ENCODE peak calls at places on chromosome 6, in eight cellular contexts. One of them, this sample, is unnamed.

GRCh38 chr6:42556462-42556861 is 7.4 kb upstream of the UBR2 start:
- DNase-seq in natural killer cell: no peak
- DNase-seq in HCT116: no peak
- DNase-seq in ovary: no peak
- DNase-seq in stromal cell of bone marrow: no peak
- DNase-seq in T follicular helper cell: no peak
- DNase-seq in dorsolateral prefrontal cortex: no peak
- DNase-seq in choroid plexus epithelial cell: no peak
- DNase-seq in this sample: no peak

GRCh38 chr6:160348552-160349441 is 619 bp downstream of the SLC22A3 start:
- DNase-seq in T follicular helper cell: no peak
- DNase-seq in dorsolateral prefrontal cortex: no peak
- DNase-seq in natural killer cell: no peak
- DNase-seq in stromal cell of bone marrow: no peak
- DNase-seq in HCT116: no peak
- DNase-seq in ovary: peak
- DNase-seq in choroid plexus epithelial cell: peak
- DNase-seq in this sample: peak

GRCh38 chr6:77457720-77458349 is 5.5 kb downstream of the HTR1B start:
- DNase-seq in HCT116: peak
- DNase-seq in T follicular helper cell: no peak
- DNase-seq in stromal cell of bone marrow: peak
- DNase-seq in ovary: peak
- DNase-seq in natural killer cell: no peak
- DNase-seq in dorsolateral prefrontal cortex: no peak
- DNase-seq in choroid plexus epithelial cell: peak
- DNase-seq in this sample: peak

GRCh38 chr6:36727491-36728021 is 29.9 kb downstream of the RAB44 start:
- DNase-seq in dorsolateral prefrontal cortex: no peak
- DNase-seq in ovary: no peak
- DNase-seq in T follicular helper cell: no peak
- DNase-seq in choroid plexus epithelial cell: peak
- DNase-seq in natural killer cell: no peak
- DNase-seq in stromal cell of bone marrow: no peak
- DNase-seq in HCT116: no peak
- DNase-seq in this sample: no peak

GRCh38 chr6:168088161-168089106 is 9.4 kb upstream of the FRMD1 start:
- DNase-seq in HCT116: no peak
- DNase-seq in ovary: peak
- DNase-seq in natural killer cell: no peak
- DNase-seq in choroid plexus epithelial cell: peak
- DNase-seq in dorsolateral prefrontal cortex: no peak
- DNase-seq in T follicular helper cell: no peak
- DNase-seq in stromal cell of bone marrow: peak
- DNase-seq in this sample: no peak

GRCh38 chr6:139334791-139335446 is 39.5 kb downstream of the CITED2 start:
- DNase-seq in HCT116: no peak
- DNase-seq in ovary: no peak
- DNase-seq in dorsolateral prefrontal cortex: no peak
- DNase-seq in choroid plexus epithelial cell: peak
- DNase-seq in T follicular helper cell: no peak
- DNase-seq in stromal cell of bone marrow: peak
- DNase-seq in natural killer cell: no peak
- DNase-seq in this sample: no peak

GRCh38 chr6:38080889-38081288 is 261.4 kb downstream of the ZFAND3 start:
- DNase-seq in T follicular helper cell: no peak
- DNase-seq in choroid plexus epithelial cell: peak
- DNase-seq in stromal cell of bone marrow: no peak
- DNase-seq in HCT116: no peak
- DNase-seq in ovary: no peak
- DNase-seq in natural killer cell: no peak
- DNase-seq in dorsolateral prefrontal cortex: no peak
- DNase-seq in this sample: no peak

GRCh38 chr6:42441059-42441471 is 10.7 kb downstream of the TRERF1 start:
- DNase-seq in choroid plexus epithelial cell: peak
- DNase-seq in dorsolateral prefrontal cortex: no peak
- DNase-seq in T follicular helper cell: no peak
- DNase-seq in ovary: peak
- DNase-seq in stromal cell of bone marrow: no peak
- DNase-seq in natural killer cell: no peak
- DNase-seq in HCT116: no peak
- DNase-seq in this sample: no peak

GRCh38 chr6:43471399-43471798 is 6.0 kb upstream of the TJAP1 start:
- DNase-seq in dorsolateral prefrontal cortex: no peak
- DNase-seq in T follicular helper cell: no peak
- DNase-seq in choroid plexus epithelial cell: no peak
- DNase-seq in ovary: no peak
- DNase-seq in stromal cell of bone marrow: no peak
- DNase-seq in HCT116: no peak
- DNase-seq in natural killer cell: no peak
- DNase-seq in this sample: no peak

GRCh38 chr6:141548969-141549368 is 583.8 kb upstream of the GJE1 start:
- DNase-seq in stromal cell of bone marrow: no peak
- DNase-seq in HCT116: no peak
- DNase-seq in natural killer cell: no peak
- DNase-seq in dorsolateral prefrontal cortex: no peak
- DNase-seq in ovary: no peak
- DNase-seq in choroid plexus epithelial cell: peak
- DNase-seq in T follicular helper cell: no peak
- DNase-seq in this sample: no peak

GRCh38 chr6:134555672-134556071 is 237.8 kb upstream of the SGK1 start:
- DNase-seq in natural killer cell: no peak
- DNase-seq in HCT116: no peak
- DNase-seq in dorsolateral prefrontal cortex: no peak
- DNase-seq in ovary: no peak
- DNase-seq in T follicular helper cell: no peak
- DNase-seq in choroid plexus epithelial cell: no peak
- DNase-seq in stromal cell of bone marrow: no peak
- DNase-seq in this sample: no peak

GRCh38 chr6:109853426-109853825 is 124.7 kb upstream of the GPR6 start:
- DNase-seq in stromal cell of bone marrow: no peak
- DNase-seq in dorsolateral prefrontal cortex: no peak
- DNase-seq in natural killer cell: no peak
- DNase-seq in HCT116: no peak
- DNase-seq in T follicular helper cell: no peak
- DNase-seq in ovary: no peak
- DNase-seq in choroid plexus epithelial cell: no peak
- DNase-seq in this sample: no peak

GRCh38 chr6:41344865-41345264 is 9.5 kb downstream of the NCR2 start:
- DNase-seq in dorsolateral prefrontal cortex: no peak
- DNase-seq in T follicular helper cell: no peak
- DNase-seq in natural killer cell: no peak
- DNase-seq in choroid plexus epithelial cell: no peak
- DNase-seq in ovary: no peak
- DNase-seq in HCT116: no peak
- DNase-seq in stromal cell of bone marrow: no peak
- DNase-seq in this sample: no peak

GRCh38 chr6:110816677-110817076 is 1.4 kb upstream of the CDK19 start:
- DNase-seq in natural killer cell: peak
- DNase-seq in dorsolateral prefrontal cortex: no peak
- DNase-seq in choroid plexus epithelial cell: no peak
- DNase-seq in stromal cell of bone marrow: no peak
- DNase-seq in T follicular helper cell: no peak
- DNase-seq in ovary: peak
- DNase-seq in HCT116: no peak
- DNase-seq in this sample: no peak

GRCh38 chr6:111604259-111605099 is 1.2 kb downstream of the TRAF3IP2 start:
- DNase-seq in stromal cell of bone marrow: peak
- DNase-seq in choroid plexus epithelial cell: peak
- DNase-seq in T follicular helper cell: no peak
- DNase-seq in HCT116: no peak
- DNase-seq in ovary: peak
- DNase-seq in natural killer cell: no peak
- DNase-seq in dorsolateral prefrontal cortex: no peak
- DNase-seq in this sample: no peak

GRCh38 chr6:170583736-170584180 is 679 bp downstream of the PDCD2 start:
- DNase-seq in stromal cell of bone marrow: no peak
- DNase-seq in HCT116: no peak
- DNase-seq in natural killer cell: no peak
- DNase-seq in T follicular helper cell: no peak
- DNase-seq in dorsolateral prefrontal cortex: no peak
- DNase-seq in ovary: no peak
- DNase-seq in choroid plexus epithelial cell: peak
- DNase-seq in this sample: no peak

GRCh38 chr6:153947817-153948447 is 91.1 kb upstream of the OPRM1 start:
- DNase-seq in choroid plexus epithelial cell: peak
- DNase-seq in T follicular helper cell: no peak
- DNase-seq in ovary: no peak
- DNase-seq in dorsolateral prefrontal cortex: no peak
- DNase-seq in natural killer cell: no peak
- DNase-seq in stromal cell of bone marrow: no peak
- DNase-seq in HCT116: peak
- DNase-seq in this sample: peak

GRCh38 chr6:14984454-14984853 is 261.4 kb upstream of the JARID2 start:
- DNase-seq in stromal cell of bone marrow: peak
- DNase-seq in ovary: no peak
- DNase-seq in T follicular helper cell: no peak
- DNase-seq in dorsolateral prefrontal cortex: no peak
- DNase-seq in HCT116: no peak
- DNase-seq in natural killer cell: no peak
- DNase-seq in choroid plexus epithelial cell: peak
- DNase-seq in this sample: peak

GRCh38 chr6:135938588-135939215 is 87.2 kb downstream of the PDE7B start:
- DNase-seq in HCT116: no peak
- DNase-seq in stromal cell of bone marrow: peak
- DNase-seq in T follicular helper cell: no peak
- DNase-seq in choroid plexus epithelial cell: peak
- DNase-seq in natural killer cell: no peak
- DNase-seq in dorsolateral prefrontal cortex: no peak
- DNase-seq in ovary: no peak
- DNase-seq in this sample: peak

GRCh38 chr6:1346101-1346500 is 34.2 kb downstream of the FOXQ1 start:
- DNase-seq in dorsolateral prefrontal cortex: no peak
- DNase-seq in stromal cell of bone marrow: no peak
- DNase-seq in natural killer cell: no peak
- DNase-seq in HCT116: no peak
- DNase-seq in choroid plexus epithelial cell: peak
- DNase-seq in ovary: no peak
- DNase-seq in T follicular helper cell: no peak
- DNase-seq in this sample: no peak

GRCh38 chr6:99333068-99333467 is 16.4 kb downstream of the FAXC start:
- DNase-seq in HCT116: no peak
- DNase-seq in stromal cell of bone marrow: no peak
- DNase-seq in T follicular helper cell: no peak
- DNase-seq in natural killer cell: no peak
- DNase-seq in dorsolateral prefrontal cortex: no peak
- DNase-seq in choroid plexus epithelial cell: no peak
- DNase-seq in ovary: no peak
- DNase-seq in this sample: no peak

GRCh38 chr6:130829333-130829910 is 2.2 kb downstream of the SMLR1 start:
- DNase-seq in natural killer cell: no peak
- DNase-seq in choroid plexus epithelial cell: no peak
- DNase-seq in dorsolateral prefrontal cortex: no peak
- DNase-seq in ovary: no peak
- DNase-seq in HCT116: no peak
- DNase-seq in stromal cell of bone marrow: no peak
- DNase-seq in T follicular helper cell: no peak
- DNase-seq in this sample: no peak

GRCh38 chr6:100880149-100880900 is 804 bp downstream of the ASCC3 start:
- DNase-seq in HCT116: no peak
- DNase-seq in ovary: no peak
- DNase-seq in choroid plexus epithelial cell: peak
- DNase-seq in natural killer cell: no peak
- DNase-seq in stromal cell of bone marrow: no peak
- DNase-seq in dorsolateral prefrontal cortex: no peak
- DNase-seq in T follicular helper cell: no peak
- DNase-seq in this sample: no peak

GRCh38 chr6:168636147-168636982 is 195.4 kb downstream of the SMOC2 start:
- DNase-seq in ovary: no peak
- DNase-seq in stromal cell of bone marrow: no peak
- DNase-seq in natural killer cell: no peak
- DNase-seq in T follicular helper cell: no peak
- DNase-seq in choroid plexus epithelial cell: no peak
- DNase-seq in dorsolateral prefrontal cortex: no peak
- DNase-seq in HCT116: no peak
- DNase-seq in this sample: no peak

GRCh38 chr6:19805146-19805515 is 32.0 kb upstream of the ID4 start:
- DNase-seq in choroid plexus epithelial cell: peak
- DNase-seq in HCT116: peak
- DNase-seq in stromal cell of bone marrow: peak
- DNase-seq in dorsolateral prefrontal cortex: no peak
- DNase-seq in ovary: no peak
- DNase-seq in natural killer cell: no peak
- DNase-seq in T follicular helper cell: no peak
- DNase-seq in this sample: peak

GRCh38 chr6:81614292-81614691 is 138.2 kb downstream of the TENT5A start:
- DNase-seq in HCT116: no peak
- DNase-seq in natural killer cell: no peak
- DNase-seq in choroid plexus epithelial cell: peak
- DNase-seq in ovary: no peak
- DNase-seq in T follicular helper cell: no peak
- DNase-seq in stromal cell of bone marrow: no peak
- DNase-seq in dorsolateral prefrontal cortex: no peak
- DNase-seq in this sample: peak

GRCh38 chr6:79079425-79080130 is 1.5 kb upstream of the PHIP start:
- DNase-seq in dorsolateral prefrontal cortex: no peak
- DNase-seq in choroid plexus epithelial cell: peak
- DNase-seq in ovary: no peak
- DNase-seq in natural killer cell: no peak
- DNase-seq in T follicular helper cell: no peak
- DNase-seq in HCT116: no peak
- DNase-seq in stromal cell of bone marrow: no peak
- DNase-seq in this sample: no peak

GRCh38 chr6:25041676-25042598 is 106.2 kb upstream of the RIPOR2 start:
- DNase-seq in choroid plexus epithelial cell: no peak
- DNase-seq in ovary: no peak
- DNase-seq in stromal cell of bone marrow: no peak
- DNase-seq in HCT116: no peak
- DNase-seq in dorsolateral prefrontal cortex: no peak
- DNase-seq in natural killer cell: no peak
- DNase-seq in T follicular helper cell: peak
- DNase-seq in this sample: no peak

GRCh38 chr6:166465671-166466087 is 82.9 kb upstream of the MPC1 start:
- DNase-seq in stromal cell of bone marrow: no peak
- DNase-seq in HCT116: no peak
- DNase-seq in dorsolateral prefrontal cortex: peak
- DNase-seq in natural killer cell: no peak
- DNase-seq in choroid plexus epithelial cell: no peak
- DNase-seq in ovary: no peak
- DNase-seq in T follicular helper cell: no peak
- DNase-seq in this sample: peak

GRCh38 chr6:137641474-137642077 is 147.4 kb upstream of the OLIG3 start:
- DNase-seq in choroid plexus epithelial cell: peak
- DNase-seq in stromal cell of bone marrow: peak
- DNase-seq in natural killer cell: peak
- DNase-seq in dorsolateral prefrontal cortex: peak
- DNase-seq in ovary: peak
- DNase-seq in T follicular helper cell: peak
- DNase-seq in HCT116: peak
- DNase-seq in this sample: peak

GRCh38 chr6:109743739-109744138 is 52.6 kb downstream of the FIG4 start:
- DNase-seq in choroid plexus epithelial cell: peak
- DNase-seq in T follicular helper cell: no peak
- DNase-seq in ovary: no peak
- DNase-seq in natural killer cell: no peak
- DNase-seq in stromal cell of bone marrow: peak
- DNase-seq in dorsolateral prefrontal cortex: no peak
- DNase-seq in HCT116: no peak
- DNase-seq in this sample: no peak

GRCh38 chr6:84771732-84772131 is 7.3 kb upstream of the TBX18 start:
- DNase-seq in HCT116: no peak
- DNase-seq in natural killer cell: no peak
- DNase-seq in ovary: no peak
- DNase-seq in dorsolateral prefrontal cortex: no peak
- DNase-seq in stromal cell of bone marrow: no peak
- DNase-seq in T follicular helper cell: no peak
- DNase-seq in choroid plexus epithelial cell: peak
- DNase-seq in this sample: no peak

GRCh38 chr6:33208089-33208967 is at the start of gene RING1:
- DNase-seq in stromal cell of bone marrow: peak
- DNase-seq in dorsolateral prefrontal cortex: peak
- DNase-seq in ovary: peak
- DNase-seq in natural killer cell: peak
- DNase-seq in HCT116: no peak
- DNase-seq in T follicular helper cell: peak
- DNase-seq in choroid plexus epithelial cell: peak
- DNase-seq in this sample: peak

GRCh38 chr6:129280719-129281118 is 397.8 kb downstream of the LAMA2 start:
- DNase-seq in natural killer cell: peak
- DNase-seq in dorsolateral prefrontal cortex: no peak
- DNase-seq in stromal cell of bone marrow: no peak
- DNase-seq in choroid plexus epithelial cell: no peak
- DNase-seq in T follicular helper cell: peak
- DNase-seq in HCT116: no peak
- DNase-seq in ovary: no peak
- DNase-seq in this sample: no peak